ENCODE peak calls at places on chromosomes 16 and 17, in seven cellular contexts. T is heart right ventricle; O is uterus; L is H9; N is CD4-positive, alpha-beta T cell; R is lower lobe of right lung; A is prostate gland. M is an unnamed sample.

GRCh38 chr17:21678451-21679081 is 13.8 kb upstream of the KCNJ18 start:
- DNase-seq in T (no peak), O (peak), L (no peak), N (no peak), R (no peak), A (no peak), M (no peak)

GRCh38 chr17:37147301-37147812 is 198.6 kb downstream of the AATF start:
- DNase-seq in T (no peak), O (no peak), L (no peak), N (no peak), R (no peak), A (peak), M (no peak)

GRCh38 chr17:41672153-41672552 is 16.5 kb upstream of the EIF1 start:
- DNase-seq in T (no peak), O (no peak), L (no peak), N (no peak), R (no peak), A (no peak), M (no peak)

GRCh38 chr17:69535022-69535570 is 120.6 kb downstream of the MAP2K6 start:
- DNase-seq in T (no peak), O (no peak), L (no peak), N (no peak), R (no peak), A (no peak), M (no peak)

GRCh38 chr16:4059969-4060368 is 56.3 kb downstream of the ADCY9 start:
- DNase-seq in T (no peak), O (no peak), L (no peak), N (no peak), R (no peak), A (no peak), M (no peak)

GRCh38 chr17:16250635-16251034 is 33.6 kb downstream of the PIGL start:
- DNase-seq in T (no peak), O (no peak), L (no peak), N (no peak), R (no peak), A (no peak), M (no peak)

GRCh38 chr17:8611135-8611534 is 19.4 kb downstream of the MYH10 start:
- DNase-seq in T (no peak), O (no peak), L (no peak), N (no peak), R (no peak), A (peak), M (no peak)

GRCh38 chr17:70190959-70191805 is 21.9 kb downstream of the KCNJ2 start:
- DNase-seq in T (no peak), O (no peak), L (no peak), N (no peak), R (no peak), A (peak), M (no peak)

GRCh38 chr17:48503747-48504146 is 27.1 kb downstream of the HOXB1 start:
- DNase-seq in T (no peak), O (no peak), L (no peak), N (no peak), R (no peak), A (no peak), M (no peak)

GRCh38 chr17:37490022-37490587 is 414 bp downstream of the DUSP14 start:
- DNase-seq in T (peak), O (peak), L (peak), N (peak), R (peak), A (peak), M (no peak)

GRCh38 chr16:4327782-4328579 is 12.1 kb downstream of the GLIS2 start:
- DNase-seq in T (peak), O (peak), L (peak), N (peak), R (peak), A (peak), M (peak)

GRCh38 chr16:65975049-65975708 is 391.3 kb upstream of the CDH5 start:
- DNase-seq in T (no peak), O (no peak), L (no peak), N (no peak), R (no peak), A (no peak), M (no peak)

GRCh38 chr16:54447606-54448440 is 161.2 kb upstream of the IRX3 start:
- DNase-seq in T (no peak), O (no peak), L (no peak), N (no peak), R (no peak), A (no peak), M (no peak)

GRCh38 chr17:70599198-70599597 is 429.9 kb downstream of the KCNJ2 start:
- DNase-seq in T (no peak), O (no peak), L (no peak), N (no peak), R (no peak), A (no peak), M (no peak)

GRCh38 chr17:35243459-35244204 is 760 bp downstream of the SLFN5 start:
- DNase-seq in T (peak), O (peak), L (peak), N (peak), R (peak), A (peak), M (no peak)

GRCh38 chr16:1791256-1791942 is 2.1 kb downstream of the IGFALS start:
- DNase-seq in T (peak), O (no peak), L (peak), N (no peak), R (peak), A (peak), M (no peak)

GRCh38 chr16:54655171-54655590 is 275.5 kb upstream of the IRX5 start:
- DNase-seq in T (peak), O (peak), L (no peak), N (no peak), R (no peak), A (peak), M (no peak)

GRCh38 chr16:13797718-13798117 is 122.2 kb upstream of the ERCC4 start:
- DNase-seq in T (no peak), O (no peak), L (no peak), N (no peak), R (no peak), A (no peak), M (no peak)

GRCh38 chr16:29840240-29840639 is 20.0 kb downstream of the MVP start:
- DNase-seq in T (no peak), O (no peak), L (no peak), N (no peak), R (no peak), A (no peak), M (no peak)

GRCh38 chr16:30369091-30369937 is 980 bp downstream of the TBC1D10B start:
- DNase-seq in T (no peak), O (no peak), L (no peak), N (peak), R (no peak), A (no peak), M (no peak)

GRCh38 chr16:28821874-28822519 is 802 bp upstream of the ATXN2L start:
- DNase-seq in T (no peak), O (no peak), L (no peak), N (no peak), R (no peak), A (no peak), M (no peak)

GRCh38 chr17:81578561-81579225 is 26.5 kb upstream of the FAAP100 start:
- DNase-seq in T (no peak), O (no peak), L (no peak), N (no peak), R (no peak), A (no peak), M (no peak)

GRCh38 chr17:81578038-81578441 is 25.9 kb upstream of the FAAP100 start:
- DNase-seq in T (no peak), O (no peak), L (peak), N (no peak), R (no peak), A (no peak), M (no peak)

GRCh38 chr17:81577278-81578000 is 25.3 kb upstream of the FAAP100 start:
- DNase-seq in T (no peak), O (no peak), L (peak), N (no peak), R (no peak), A (no peak), M (no peak)

GRCh38 chr17:81575836-81576235 is 23.7 kb upstream of the FAAP100 start:
- DNase-seq in T (no peak), O (no peak), L (no peak), N (no peak), R (no peak), A (no peak), M (no peak)

DNA sequence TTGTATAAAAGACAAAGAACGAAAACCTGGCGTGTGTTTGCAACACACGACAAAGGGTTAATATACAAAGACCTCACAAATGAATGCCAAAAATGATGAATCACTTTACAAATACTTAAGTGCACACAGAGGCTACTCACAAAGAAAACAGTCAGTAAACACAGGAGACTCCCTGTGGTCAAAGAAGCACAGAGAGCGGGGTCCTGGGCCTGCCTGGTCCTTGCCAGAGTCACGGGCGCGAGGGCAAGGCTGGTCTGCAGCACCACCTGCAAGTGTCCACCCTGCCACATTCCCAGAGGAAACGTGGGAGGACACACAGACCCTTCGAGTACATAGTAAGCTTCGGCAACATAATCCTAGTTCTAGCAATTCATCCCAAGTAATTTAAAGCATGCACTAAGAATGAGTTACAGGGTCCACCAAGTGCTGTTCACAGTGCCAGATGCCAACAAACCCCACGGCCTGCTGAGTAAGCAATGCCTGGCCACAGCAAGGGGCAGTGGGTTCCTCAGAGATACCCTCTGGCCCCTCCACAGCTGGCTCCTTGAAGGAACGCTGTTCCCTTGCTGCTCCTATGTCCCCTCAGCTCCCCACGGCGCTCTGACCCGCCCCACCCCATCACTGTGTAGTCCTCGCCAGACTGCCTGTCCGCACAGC is 24.6 kb upstream of the FAAP100 start:
- DNase-seq in T (no peak), O (no peak), L (peak), N (no peak), R (no peak), A (no peak), M (no peak)
- H3K27ac ChIP-seq in T (no peak), O (peak), L (no peak), N (no peak), R (no peak), A (peak), M (no peak)

GRCh38 chr17:75589017-75589918 is 1.7 kb downstream of the MYO15B start:
- DNase-seq in T (peak), O (peak), L (peak), N (peak), R (peak), A (peak), M (peak)
- TF ChIP-seq CTCF in T (peak), O (peak), L (peak), N (peak), R (peak), A (peak), M (peak)

GRCh38 chr17:40019140-40019991 is 4.1 kb downstream of the CSF3 start:
- DNase-seq in T (peak), O (peak), L (no peak), N (no peak), R (no peak), A (no peak), M (no peak)

GRCh38 chr17:40022961-40023541 is 7.8 kb downstream of the CSF3 start:
- DNase-seq in T (no peak), O (no peak), L (no peak), N (no peak), R (peak), A (peak), M (no peak)

GRCh38 chr17:40020146-40020545 is 4.9 kb downstream of the CSF3 start:
- DNase-seq in T (no peak), O (no peak), L (no peak), N (no peak), R (no peak), A (no peak), M (no peak)

GRCh38 chr17:40022497-40022896 is 7.3 kb downstream of the CSF3 start:
- DNase-seq in T (no peak), O (no peak), L (no peak), N (no peak), R (no peak), A (no peak), M (no peak)

DNA sequence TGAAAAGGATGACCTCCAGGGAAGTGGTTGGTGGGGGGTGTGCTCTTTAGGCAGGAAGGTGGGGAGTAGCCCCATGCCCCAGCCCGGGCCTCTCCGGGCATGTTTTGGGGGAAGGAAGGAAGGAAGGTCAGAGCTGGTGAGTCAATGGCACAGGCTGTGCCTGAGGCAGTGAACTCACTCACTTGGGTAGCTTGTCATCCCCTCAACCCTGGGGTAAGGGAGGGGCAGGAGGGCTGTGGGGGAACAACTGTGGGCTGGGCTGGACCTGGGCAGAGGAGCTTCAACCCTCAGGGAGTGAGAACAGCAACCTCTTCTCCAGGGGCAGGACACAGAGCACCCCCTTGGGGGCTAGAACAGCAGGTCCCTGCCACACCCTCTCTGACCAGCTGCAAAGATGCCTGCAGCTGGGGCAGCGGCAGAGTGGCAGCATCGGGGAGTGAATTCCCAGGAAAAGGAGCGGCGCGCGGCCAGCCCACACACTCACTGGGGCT is 6.3 kb downstream of the CSF3 start:
- DNase-seq in T (no peak), O (peak), L (no peak), N (no peak), R (no peak), A (no peak), M (no peak)
- H3K27ac ChIP-seq in T (no peak), O (peak), L (no peak), N (no peak), R (peak), A (no peak), M (no peak)

GRCh38 chr16:81997738-81998137 is 13.5 kb downstream of the SDR42E1 start:
- DNase-seq in T (no peak), O (no peak), L (no peak), N (no peak), R (no peak), A (no peak), M (no peak)

GRCh38 chr16:81996664-81997529 is 14.4 kb downstream of the SDR42E1 start:
- DNase-seq in T (no peak), O (peak), L (no peak), N (no peak), R (no peak), A (no peak), M (no peak)

GRCh38 chr16:81995651-81996050 is 15.6 kb downstream of the SDR42E1 start:
- DNase-seq in T (no peak), O (no peak), L (no peak), N (no peak), R (no peak), A (no peak), M (no peak)

GRCh38 chr16:81994485-81994884 is 16.8 kb downstream of the SDR42E1 start:
- DNase-seq in T (no peak), O (no peak), L (no peak), N (no peak), R (no peak), A (no peak), M (no peak)
- TF ChIP-seq CTCF in T (no peak), O (no peak), L (peak), N (no peak), R (no peak), A (no peak), M (peak)

GRCh38 chr17:336110-337021 is 16.2 kb downstream of the RPH3AL start:
- DNase-seq in T (peak), O (peak), L (peak), N (peak), R (peak), A (no peak), M (no peak)
- H3K27ac ChIP-seq in T (no peak), O (peak), L (no peak), N (peak), R (peak), A (no peak), M (no peak)

GRCh38 chr17:66715745-66716156 is 119.2 kb upstream of the CACNG5 start:
- DNase-seq in T (no peak), O (no peak), L (peak), N (no peak), R (no peak), A (peak), M (no peak)
- TF ChIP-seq CTCF in T (peak), O (peak), L (peak), N (peak), R (peak), A (peak), M (peak)

GRCh38 chr17:10463402-10463801 is 6.0 kb downstream of the MYH4 start:
- DNase-seq in T (no peak), O (no peak), L (no peak), N (no peak), R (no peak), A (no peak), M (no peak)

GRCh38 chr17:10457952-10458351 is 11.4 kb downstream of the MYH4 start:
- DNase-seq in T (no peak), O (no peak), L (no peak), N (no peak), R (no peak), A (no peak), M (no peak)

DNA sequence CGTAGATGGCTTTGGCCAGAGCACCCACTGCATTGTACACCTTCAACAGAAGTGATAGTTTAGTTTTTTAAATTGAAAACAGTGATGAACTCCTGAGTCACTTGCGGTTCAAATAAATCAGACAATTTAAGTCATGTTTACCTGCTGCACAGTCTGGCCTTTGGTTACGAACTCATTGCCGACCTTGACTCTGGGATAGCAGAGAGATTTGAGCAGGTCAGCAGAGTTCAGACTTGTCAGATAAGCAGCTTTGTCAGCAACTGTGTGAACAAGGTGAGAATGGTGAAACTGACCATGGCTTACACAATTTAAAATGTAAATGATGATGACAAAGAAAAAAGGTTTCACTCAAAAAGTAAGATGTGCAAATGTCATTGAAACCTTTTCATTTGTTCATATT is 9.3 kb downstream of the MYH4 start:
- DNase-seq in T (no peak), O (no peak), L (no peak), N (no peak), R (no peak), A (no peak), M (no peak)
- H3K27ac ChIP-seq in T (no peak), O (no peak), L (no peak), N (no peak), R (no peak), A (no peak), M (no peak)

DNA sequence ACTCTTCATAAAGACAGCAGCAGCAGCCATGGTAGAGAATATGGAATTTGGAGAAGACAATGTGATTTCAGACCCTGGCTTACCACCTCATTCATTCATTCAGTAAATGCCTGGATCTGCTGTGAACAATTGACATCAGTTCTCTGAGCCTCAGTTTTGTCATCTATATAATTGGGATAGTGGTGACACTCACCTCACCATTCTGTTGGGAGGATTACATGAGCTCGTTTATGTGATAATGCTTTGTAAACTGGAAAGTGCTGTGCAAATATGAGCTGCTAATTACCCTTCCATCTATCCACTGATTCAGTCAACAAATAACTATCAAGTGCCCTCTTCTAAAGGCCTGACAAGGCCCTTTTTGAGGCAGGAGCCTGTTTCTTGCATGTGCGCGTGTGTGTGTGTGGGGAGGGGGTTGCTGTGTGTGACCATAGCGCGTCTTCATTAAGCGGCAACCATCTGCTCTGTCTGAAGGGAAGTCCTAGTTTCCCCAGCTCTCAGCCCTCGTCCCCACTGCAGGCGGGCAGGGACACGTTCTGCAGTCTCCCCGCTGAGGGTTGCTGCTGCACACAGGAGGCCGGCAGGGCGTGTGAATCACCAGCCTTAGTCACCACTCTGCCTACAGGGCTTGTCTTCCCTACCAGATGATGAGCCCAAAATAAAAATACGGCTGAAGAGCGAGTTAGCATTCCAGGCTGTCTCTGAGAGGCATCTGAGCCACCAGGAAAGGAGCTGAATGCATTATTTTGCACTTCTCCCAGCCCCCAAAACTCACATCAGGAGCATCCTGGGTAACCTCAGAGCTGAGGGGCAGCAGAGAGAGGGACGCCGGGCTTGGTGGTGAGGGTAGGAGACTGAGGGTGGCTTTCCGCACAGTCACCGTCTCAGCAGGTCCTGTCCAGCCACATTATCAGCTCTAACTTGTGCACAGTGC is 19.9 kb downstream of the ARL4D start:
- DNase-seq in T (peak), O (peak), L (peak), N (no peak), R (no peak), A (peak), M (peak)
- TF ChIP-seq CTCF in T (no peak), O (no peak), L (no peak), N (no peak), R (no peak), A (no peak), M (no peak)

GRCh38 chr17:55289106-55289446 is 24.3 kb downstream of the HLF start:
- DNase-seq in T (no peak), O (no peak), L (no peak), N (no peak), R (no peak), A (no peak), M (no peak)
- H3K27ac ChIP-seq in T (peak), O (peak), L (no peak), N (no peak), R (no peak), A (no peak), M (peak)

GRCh38 chr17:66971249-66971648 is 6.7 kb downstream of the CACNG4 start:
- DNase-seq in T (no peak), O (no peak), L (no peak), N (no peak), R (no peak), A (no peak), M (no peak)
- TF ChIP-seq CTCF in T (no peak), O (no peak), L (no peak), N (no peak), R (no peak), A (no peak), M (no peak)